ENCODE peak calls at places on chromosomes 3 and 15, in ten cellular contexts. One of them, this sample, is unnamed.

GRCh38 chr3:65658398-65658797 is 380.3 kb downstream of the MAGI1 start:
- DNase-seq in COR-L47: no peak
- DNase-seq in NCI-H1092: no peak
- DNase-seq in stimulated activated naive CD8-positive, alpha-beta T cell treated with anti-CD3 and anti-CD28 coated beads, Interleukin-15, amount 100 ng/mL, for 72 hours: no peak
- DNase-seq in cardiac muscle cell: no peak
- DNase-seq in left ventricle myocardium inferior: no peak
- DNase-seq in mammary epithelial cell: no peak
- DNase-seq in RPMI8226: no peak
- DNase-seq in DMS153: no peak
- DNase-seq in stimulated activated CD8-positive, alpha-beta memory T cell treated with anti-CD3 and anti-CD28 coated beads, Interleukin-7, amount 100 ng/mL, for 1 hour: no peak
- DNase-seq in this sample: no peak

GRCh38 chr3:123605789-123606234 is 21.0 kb upstream of the HACD2 start:
- DNase-seq in stimulated activated CD8-positive, alpha-beta memory T cell treated with anti-CD3 and anti-CD28 coated beads, Interleukin-7, amount 100 ng/mL, for 1 hour: no peak
- DNase-seq in COR-L47: no peak
- DNase-seq in DMS153: peak; percentile 13
- DNase-seq in stimulated activated naive CD8-positive, alpha-beta T cell treated with anti-CD3 and anti-CD28 coated beads, Interleukin-15, amount 100 ng/mL, for 72 hours: no peak
- DNase-seq in NCI-H1092: no peak
- DNase-seq in RPMI8226: no peak
- DNase-seq in cardiac muscle cell: no peak
- DNase-seq in left ventricle myocardium inferior: no peak
- DNase-seq in mammary epithelial cell: peak; percentile 91
- DNase-seq in this sample: no peak

GRCh38 chr3:57746156-57747125 is 9.7 kb upstream of the SLMAP start:
- DNase-seq in mammary epithelial cell: no peak
- DNase-seq in stimulated activated CD8-positive, alpha-beta memory T cell treated with anti-CD3 and anti-CD28 coated beads, Interleukin-7, amount 100 ng/mL, for 1 hour: no peak
- DNase-seq in left ventricle myocardium inferior: no peak
- DNase-seq in DMS153: no peak
- DNase-seq in cardiac muscle cell: no peak
- DNase-seq in COR-L47: no peak
- DNase-seq in NCI-H1092: no peak
- DNase-seq in RPMI8226: no peak
- DNase-seq in stimulated activated naive CD8-positive, alpha-beta T cell treated with anti-CD3 and anti-CD28 coated beads, Interleukin-15, amount 100 ng/mL, for 72 hours: no peak
- DNase-seq in this sample: no peak

GRCh38 chr15:81037952-81038743 is 37.4 kb downstream of the TLNRD1 start:
- DNase-seq in stimulated activated CD8-positive, alpha-beta memory T cell treated with anti-CD3 and anti-CD28 coated beads, Interleukin-7, amount 100 ng/mL, for 1 hour: no peak
- DNase-seq in stimulated activated naive CD8-positive, alpha-beta T cell treated with anti-CD3 and anti-CD28 coated beads, Interleukin-15, amount 100 ng/mL, for 72 hours: no peak
- DNase-seq in left ventricle myocardium inferior: no peak
- DNase-seq in NCI-H1092: no peak
- DNase-seq in cardiac muscle cell: no peak
- DNase-seq in DMS153: no peak
- DNase-seq in mammary epithelial cell: no peak
- DNase-seq in RPMI8226: no peak
- DNase-seq in COR-L47: no peak
- DNase-seq in this sample: no peak

GRCh38 chr15:71577071-71577470 is 233.3 kb upstream of the NR2E3 start:
- DNase-seq in COR-L47: no peak
- DNase-seq in left ventricle myocardium inferior: no peak
- DNase-seq in NCI-H1092: no peak
- DNase-seq in DMS153: no peak
- DNase-seq in RPMI8226: no peak
- DNase-seq in mammary epithelial cell: no peak
- DNase-seq in cardiac muscle cell: no peak
- DNase-seq in stimulated activated CD8-positive, alpha-beta memory T cell treated with anti-CD3 and anti-CD28 coated beads, Interleukin-7, amount 100 ng/mL, for 1 hour: no peak
- DNase-seq in stimulated activated naive CD8-positive, alpha-beta T cell treated with anti-CD3 and anti-CD28 coated beads, Interleukin-15, amount 100 ng/mL, for 72 hours: no peak
- DNase-seq in this sample: no peak

GRCh38 chr3:37892917-37893595 is 31.4 kb downstream of the CTDSPL start:
- DNase-seq in COR-L47: no peak
- DNase-seq in RPMI8226: no peak
- DNase-seq in stimulated activated CD8-positive, alpha-beta memory T cell treated with anti-CD3 and anti-CD28 coated beads, Interleukin-7, amount 100 ng/mL, for 1 hour: no peak
- DNase-seq in left ventricle myocardium inferior: peak; percentile 62
- DNase-seq in NCI-H1092: no peak
- DNase-seq in mammary epithelial cell: no peak
- DNase-seq in stimulated activated naive CD8-positive, alpha-beta T cell treated with anti-CD3 and anti-CD28 coated beads, Interleukin-15, amount 100 ng/mL, for 72 hours: no peak
- DNase-seq in cardiac muscle cell: peak; percentile 22
- DNase-seq in DMS153: no peak
- DNase-seq in this sample: no peak

GRCh38 chr3:127038923-127039581 is 56.1 kb downstream of the PLXNA1 start:
- DNase-seq in cardiac muscle cell: no peak
- DNase-seq in left ventricle myocardium inferior: no peak
- DNase-seq in stimulated activated CD8-positive, alpha-beta memory T cell treated with anti-CD3 and anti-CD28 coated beads, Interleukin-7, amount 100 ng/mL, for 1 hour: no peak
- DNase-seq in DMS153: no peak
- DNase-seq in stimulated activated naive CD8-positive, alpha-beta T cell treated with anti-CD3 and anti-CD28 coated beads, Interleukin-15, amount 100 ng/mL, for 72 hours: no peak
- DNase-seq in mammary epithelial cell: no peak
- DNase-seq in NCI-H1092: no peak
- DNase-seq in COR-L47: no peak
- DNase-seq in RPMI8226: no peak
- DNase-seq in this sample: no peak

GRCh38 chr3:49790626-49791411 is 4.5 kb upstream of the IP6K1 start:
- DNase-seq in cardiac muscle cell: no peak
- DNase-seq in DMS153: no peak
- DNase-seq in NCI-H1092: no peak
- DNase-seq in RPMI8226: no peak
- DNase-seq in mammary epithelial cell: no peak
- DNase-seq in stimulated activated naive CD8-positive, alpha-beta T cell treated with anti-CD3 and anti-CD28 coated beads, Interleukin-15, amount 100 ng/mL, for 72 hours: no peak
- DNase-seq in COR-L47: no peak
- DNase-seq in left ventricle myocardium inferior: no peak
- DNase-seq in stimulated activated CD8-positive, alpha-beta memory T cell treated with anti-CD3 and anti-CD28 coated beads, Interleukin-7, amount 100 ng/mL, for 1 hour: no peak
- DNase-seq in this sample: no peak

GRCh38 chr3:194312186-194312742 is 38.9 kb downstream of the CPN2 start:
- DNase-seq in stimulated activated CD8-positive, alpha-beta memory T cell treated with anti-CD3 and anti-CD28 coated beads, Interleukin-7, amount 100 ng/mL, for 1 hour: no peak
- DNase-seq in COR-L47: no peak
- DNase-seq in cardiac muscle cell: no peak
- DNase-seq in NCI-H1092: no peak
- DNase-seq in RPMI8226: no peak
- DNase-seq in DMS153: no peak
- DNase-seq in left ventricle myocardium inferior: no peak
- DNase-seq in mammary epithelial cell: no peak
- DNase-seq in stimulated activated naive CD8-positive, alpha-beta T cell treated with anti-CD3 and anti-CD28 coated beads, Interleukin-15, amount 100 ng/mL, for 72 hours: no peak
- DNase-seq in this sample: no peak

GRCh38 chr15:51801391-51801835 is 28.0 kb upstream of the TMOD3 start:
- DNase-seq in stimulated activated CD8-positive, alpha-beta memory T cell treated with anti-CD3 and anti-CD28 coated beads, Interleukin-7, amount 100 ng/mL, for 1 hour: no peak
- DNase-seq in mammary epithelial cell: no peak
- DNase-seq in DMS153: no peak
- DNase-seq in RPMI8226: peak; percentile 66
- DNase-seq in NCI-H1092: no peak
- DNase-seq in left ventricle myocardium inferior: peak; percentile 38
- DNase-seq in stimulated activated naive CD8-positive, alpha-beta T cell treated with anti-CD3 and anti-CD28 coated beads, Interleukin-15, amount 100 ng/mL, for 72 hours: no peak
- DNase-seq in COR-L47: no peak
- DNase-seq in cardiac muscle cell: peak; percentile 45
- DNase-seq in this sample: no peak

GRCh38 chr15:51579012-51579411 is 43.6 kb downstream of the DMXL2 start:
- DNase-seq in COR-L47: no peak
- DNase-seq in mammary epithelial cell: no peak
- DNase-seq in NCI-H1092: no peak
- DNase-seq in left ventricle myocardium inferior: no peak
- DNase-seq in DMS153: no peak
- DNase-seq in stimulated activated CD8-positive, alpha-beta memory T cell treated with anti-CD3 and anti-CD28 coated beads, Interleukin-7, amount 100 ng/mL, for 1 hour: no peak
- DNase-seq in RPMI8226: no peak
- DNase-seq in stimulated activated naive CD8-positive, alpha-beta T cell treated with anti-CD3 and anti-CD28 coated beads, Interleukin-15, amount 100 ng/mL, for 72 hours: no peak
- DNase-seq in cardiac muscle cell: no peak
- DNase-seq in this sample: no peak

GRCh38 chr3:31758342-31758741 is 222.7 kb downstream of the OSBPL10 start:
- DNase-seq in COR-L47: no peak
- DNase-seq in DMS153: no peak
- DNase-seq in mammary epithelial cell: no peak
- DNase-seq in cardiac muscle cell: no peak
- DNase-seq in stimulated activated CD8-positive, alpha-beta memory T cell treated with anti-CD3 and anti-CD28 coated beads, Interleukin-7, amount 100 ng/mL, for 1 hour: no peak
- DNase-seq in RPMI8226: no peak
- DNase-seq in stimulated activated naive CD8-positive, alpha-beta T cell treated with anti-CD3 and anti-CD28 coated beads, Interleukin-15, amount 100 ng/mL, for 72 hours: no peak
- DNase-seq in NCI-H1092: no peak
- DNase-seq in left ventricle myocardium inferior: no peak
- DNase-seq in this sample: no peak

GRCh38 chr3:152621006-152621868 is 213.7 kb upstream of the P2RY1 start:
- DNase-seq in cardiac muscle cell: no peak
- DNase-seq in stimulated activated CD8-positive, alpha-beta memory T cell treated with anti-CD3 and anti-CD28 coated beads, Interleukin-7, amount 100 ng/mL, for 1 hour: no peak
- DNase-seq in COR-L47: no peak
- DNase-seq in RPMI8226: no peak
- DNase-seq in stimulated activated naive CD8-positive, alpha-beta T cell treated with anti-CD3 and anti-CD28 coated beads, Interleukin-15, amount 100 ng/mL, for 72 hours: no peak
- DNase-seq in left ventricle myocardium inferior: no peak
- DNase-seq in DMS153: no peak
- DNase-seq in mammary epithelial cell: peak; percentile 34
- DNase-seq in NCI-H1092: no peak
- DNase-seq in this sample: no peak

GRCh38 chr3:184260571-184261269 is 633 bp downstream of the CAMK2N2 start:
- DNase-seq in DMS153: no peak
- DNase-seq in stimulated activated naive CD8-positive, alpha-beta T cell treated with anti-CD3 and anti-CD28 coated beads, Interleukin-15, amount 100 ng/mL, for 72 hours: no peak
- DNase-seq in COR-L47: peak; percentile 33
- DNase-seq in RPMI8226: no peak
- DNase-seq in cardiac muscle cell: no peak
- DNase-seq in NCI-H1092: no peak
- DNase-seq in left ventricle myocardium inferior: no peak
- DNase-seq in stimulated activated CD8-positive, alpha-beta memory T cell treated with anti-CD3 and anti-CD28 coated beads, Interleukin-7, amount 100 ng/mL, for 1 hour: no peak
- DNase-seq in mammary epithelial cell: peak; percentile 11
- DNase-seq in this sample: no peak

GRCh38 chr3:156516284-156516683 is 38.6 kb downstream of the SSR3 start:
- DNase-seq in COR-L47: no peak
- DNase-seq in NCI-H1092: peak; percentile 6
- DNase-seq in stimulated activated naive CD8-positive, alpha-beta T cell treated with anti-CD3 and anti-CD28 coated beads, Interleukin-15, amount 100 ng/mL, for 72 hours: no peak
- DNase-seq in cardiac muscle cell: peak; percentile 41
- DNase-seq in stimulated activated CD8-positive, alpha-beta memory T cell treated with anti-CD3 and anti-CD28 coated beads, Interleukin-7, amount 100 ng/mL, for 1 hour: no peak
- DNase-seq in mammary epithelial cell: no peak
- DNase-seq in DMS153: no peak
- DNase-seq in left ventricle myocardium inferior: peak; percentile 34
- DNase-seq in RPMI8226: no peak
- DNase-seq in this sample: no peak

GRCh38 chr15:60370804-60371700 is 26.7 kb downstream of the ANXA2 start:
- DNase-seq in NCI-H1092: peak; percentile 46
- DNase-seq in DMS153: peak; percentile 61
- DNase-seq in COR-L47: peak; percentile 76
- DNase-seq in cardiac muscle cell: no peak
- DNase-seq in mammary epithelial cell: peak; percentile 95
- DNase-seq in stimulated activated naive CD8-positive, alpha-beta T cell treated with anti-CD3 and anti-CD28 coated beads, Interleukin-15, amount 100 ng/mL, for 72 hours: no peak
- DNase-seq in RPMI8226: no peak
- DNase-seq in stimulated activated CD8-positive, alpha-beta memory T cell treated with anti-CD3 and anti-CD28 coated beads, Interleukin-7, amount 100 ng/mL, for 1 hour: no peak
- DNase-seq in left ventricle myocardium inferior: peak; percentile 48
- DNase-seq in this sample: peak; percentile 69

GRCh38 chr3:142180761-142181362 is 31.5 kb upstream of the TFDP2 start:
- DNase-seq in COR-L47: peak; percentile 2
- DNase-seq in DMS153: no peak
- DNase-seq in NCI-H1092: no peak
- DNase-seq in stimulated activated CD8-positive, alpha-beta memory T cell treated with anti-CD3 and anti-CD28 coated beads, Interleukin-7, amount 100 ng/mL, for 1 hour: no peak
- DNase-seq in left ventricle myocardium inferior: peak; percentile 26
- DNase-seq in RPMI8226: peak; percentile 27
- DNase-seq in stimulated activated naive CD8-positive, alpha-beta T cell treated with anti-CD3 and anti-CD28 coated beads, Interleukin-15, amount 100 ng/mL, for 72 hours: peak; percentile 7
- DNase-seq in cardiac muscle cell: peak; percentile 33
- DNase-seq in mammary epithelial cell: peak; percentile 1
- DNase-seq in this sample: no peak

GRCh38 chr3:168952551-168952950 is 711.0 kb downstream of the MECOM start:
- DNase-seq in stimulated activated CD8-positive, alpha-beta memory T cell treated with anti-CD3 and anti-CD28 coated beads, Interleukin-7, amount 100 ng/mL, for 1 hour: no peak
- DNase-seq in RPMI8226: no peak
- DNase-seq in mammary epithelial cell: peak; percentile 37
- DNase-seq in left ventricle myocardium inferior: no peak
- DNase-seq in NCI-H1092: no peak
- DNase-seq in COR-L47: no peak
- DNase-seq in DMS153: no peak
- DNase-seq in cardiac muscle cell: peak; percentile 7
- DNase-seq in stimulated activated naive CD8-positive, alpha-beta T cell treated with anti-CD3 and anti-CD28 coated beads, Interleukin-15, amount 100 ng/mL, for 72 hours: no peak
- DNase-seq in this sample: peak; percentile 46

GRCh38 chr15:57685719-57686118 is 20.8 kb upstream of the POLR2M start:
- DNase-seq in COR-L47: no peak
- DNase-seq in NCI-H1092: no peak
- DNase-seq in stimulated activated naive CD8-positive, alpha-beta T cell treated with anti-CD3 and anti-CD28 coated beads, Interleukin-15, amount 100 ng/mL, for 72 hours: no peak
- DNase-seq in cardiac muscle cell: no peak
- DNase-seq in left ventricle myocardium inferior: no peak
- DNase-seq in DMS153: no peak
- DNase-seq in mammary epithelial cell: no peak
- DNase-seq in stimulated activated CD8-positive, alpha-beta memory T cell treated with anti-CD3 and anti-CD28 coated beads, Interleukin-7, amount 100 ng/mL, for 1 hour: no peak
- DNase-seq in RPMI8226: no peak
- DNase-seq in this sample: no peak

GRCh38 chr3:46536758-46537157 is 29.3 kb downstream of the LRRC2 start:
- DNase-seq in mammary epithelial cell: no peak
- DNase-seq in NCI-H1092: no peak
- DNase-seq in stimulated activated CD8-positive, alpha-beta memory T cell treated with anti-CD3 and anti-CD28 coated beads, Interleukin-7, amount 100 ng/mL, for 1 hour: no peak
- DNase-seq in DMS153: no peak
- DNase-seq in RPMI8226: no peak
- DNase-seq in COR-L47: no peak
- DNase-seq in cardiac muscle cell: no peak
- DNase-seq in stimulated activated naive CD8-positive, alpha-beta T cell treated with anti-CD3 and anti-CD28 coated beads, Interleukin-15, amount 100 ng/mL, for 72 hours: no peak
- DNase-seq in left ventricle myocardium inferior: no peak
- DNase-seq in this sample: no peak

GRCh38 chr3:117184574-117184973 is 475.0 kb downstream of the TUSC7 start:
- DNase-seq in stimulated activated CD8-positive, alpha-beta memory T cell treated with anti-CD3 and anti-CD28 coated beads, Interleukin-7, amount 100 ng/mL, for 1 hour: no peak
- DNase-seq in mammary epithelial cell: no peak
- DNase-seq in RPMI8226: no peak
- DNase-seq in stimulated activated naive CD8-positive, alpha-beta T cell treated with anti-CD3 and anti-CD28 coated beads, Interleukin-15, amount 100 ng/mL, for 72 hours: no peak
- DNase-seq in NCI-H1092: no peak
- DNase-seq in DMS153: no peak
- DNase-seq in left ventricle myocardium inferior: no peak
- DNase-seq in COR-L47: no peak
- DNase-seq in cardiac muscle cell: no peak
- DNase-seq in this sample: no peak

GRCh38 chr3:58564456-58565160 is 12.6 kb downstream of the FAM107A start:
- DNase-seq in stimulated activated naive CD8-positive, alpha-beta T cell treated with anti-CD3 and anti-CD28 coated beads, Interleukin-15, amount 100 ng/mL, for 72 hours: no peak
- DNase-seq in left ventricle myocardium inferior: no peak
- DNase-seq in NCI-H1092: no peak
- DNase-seq in mammary epithelial cell: peak; percentile 52
- DNase-seq in stimulated activated CD8-positive, alpha-beta memory T cell treated with anti-CD3 and anti-CD28 coated beads, Interleukin-7, amount 100 ng/mL, for 1 hour: no peak
- DNase-seq in cardiac muscle cell: no peak
- DNase-seq in DMS153: no peak
- DNase-seq in RPMI8226: no peak
- DNase-seq in COR-L47: no peak
- DNase-seq in this sample: no peak

GRCh38 chr15:66940368-66940767 is 125.0 kb upstream of the SMAD3 start:
- DNase-seq in cardiac muscle cell: no peak
- DNase-seq in RPMI8226: no peak
- DNase-seq in stimulated activated naive CD8-positive, alpha-beta T cell treated with anti-CD3 and anti-CD28 coated beads, Interleukin-15, amount 100 ng/mL, for 72 hours: peak; percentile 37
- DNase-seq in stimulated activated CD8-positive, alpha-beta memory T cell treated with anti-CD3 and anti-CD28 coated beads, Interleukin-7, amount 100 ng/mL, for 1 hour: no peak
- DNase-seq in COR-L47: no peak
- DNase-seq in NCI-H1092: no peak
- DNase-seq in DMS153: no peak
- DNase-seq in left ventricle myocardium inferior: no peak
- DNase-seq in mammary epithelial cell: peak; percentile 73
- DNase-seq in this sample: no peak

GRCh38 chr3:10816019-10816862 is at the start of gene SLC6A11:
- DNase-seq in left ventricle myocardium inferior: no peak
- DNase-seq in DMS153: no peak
- DNase-seq in stimulated activated naive CD8-positive, alpha-beta T cell treated with anti-CD3 and anti-CD28 coated beads, Interleukin-15, amount 100 ng/mL, for 72 hours: no peak
- DNase-seq in cardiac muscle cell: peak; percentile 46
- DNase-seq in COR-L47: no peak
- DNase-seq in NCI-H1092: no peak
- DNase-seq in RPMI8226: no peak
- DNase-seq in stimulated activated CD8-positive, alpha-beta memory T cell treated with anti-CD3 and anti-CD28 coated beads, Interleukin-7, amount 100 ng/mL, for 1 hour: no peak
- DNase-seq in mammary epithelial cell: peak; percentile 39
- DNase-seq in this sample: no peak

GRCh38 chr15:78438595-78439285 is 724 bp downstream of the IREB2 start:
- DNase-seq in NCI-H1092: no peak
- DNase-seq in COR-L47: peak; percentile 11
- DNase-seq in RPMI8226: peak; percentile 27
- DNase-seq in DMS153: no peak
- DNase-seq in stimulated activated naive CD8-positive, alpha-beta T cell treated with anti-CD3 and anti-CD28 coated beads, Interleukin-15, amount 100 ng/mL, for 72 hours: peak; percentile 20
- DNase-seq in cardiac muscle cell: peak; percentile 61
- DNase-seq in left ventricle myocardium inferior: no peak
- DNase-seq in stimulated activated CD8-positive, alpha-beta memory T cell treated with anti-CD3 and anti-CD28 coated beads, Interleukin-7, amount 100 ng/mL, for 1 hour: no peak
- DNase-seq in mammary epithelial cell: peak; percentile 11
- DNase-seq in this sample: no peak

GRCh38 chr15:72141171-72142084 is 23.2 kb downstream of the SENP8 start:
- DNase-seq in NCI-H1092: no peak
- DNase-seq in stimulated activated CD8-positive, alpha-beta memory T cell treated with anti-CD3 and anti-CD28 coated beads, Interleukin-7, amount 100 ng/mL, for 1 hour: no peak
- DNase-seq in COR-L47: no peak
- DNase-seq in DMS153: no peak
- DNase-seq in mammary epithelial cell: no peak
- DNase-seq in stimulated activated naive CD8-positive, alpha-beta T cell treated with anti-CD3 and anti-CD28 coated beads, Interleukin-15, amount 100 ng/mL, for 72 hours: no peak
- DNase-seq in cardiac muscle cell: peak; percentile 44
- DNase-seq in left ventricle myocardium inferior: no peak
- DNase-seq in RPMI8226: peak; percentile 63
- DNase-seq in this sample: no peak

GRCh38 chr15:70356919-70357318 is 259.2 kb upstream of the TLE3 start:
- DNase-seq in stimulated activated naive CD8-positive, alpha-beta T cell treated with anti-CD3 and anti-CD28 coated beads, Interleukin-15, amount 100 ng/mL, for 72 hours: no peak
- DNase-seq in DMS153: no peak
- DNase-seq in NCI-H1092: no peak
- DNase-seq in cardiac muscle cell: no peak
- DNase-seq in RPMI8226: no peak
- DNase-seq in left ventricle myocardium inferior: no peak
- DNase-seq in stimulated activated CD8-positive, alpha-beta memory T cell treated with anti-CD3 and anti-CD28 coated beads, Interleukin-7, amount 100 ng/mL, for 1 hour: no peak
- DNase-seq in COR-L47: no peak
- DNase-seq in mammary epithelial cell: no peak
- DNase-seq in this sample: no peak

GRCh38 chr15:28191832-28192231 is 92.7 kb upstream of the OCA2 start:
- DNase-seq in left ventricle myocardium inferior: peak; percentile 58
- DNase-seq in stimulated activated naive CD8-positive, alpha-beta T cell treated with anti-CD3 and anti-CD28 coated beads, Interleukin-15, amount 100 ng/mL, for 72 hours: no peak
- DNase-seq in COR-L47: no peak
- DNase-seq in NCI-H1092: peak; percentile 19
- DNase-seq in DMS153: no peak
- DNase-seq in stimulated activated CD8-positive, alpha-beta memory T cell treated with anti-CD3 and anti-CD28 coated beads, Interleukin-7, amount 100 ng/mL, for 1 hour: no peak
- DNase-seq in mammary epithelial cell: no peak
- DNase-seq in cardiac muscle cell: peak; percentile 6
- DNase-seq in RPMI8226: no peak
- DNase-seq in this sample: no peak

This sample was measured in NCI-H2081 treated with DMSO at 0.1 percent for 48 hours.